ENCODE peak calls at places on chromosomes 7 and 10, in six cellular contexts. O, L, A, J, P and G are unnamed samples.

GRCh38 chr10:97683556-97684357 is 3.3 kb downstream of the AVPI1 start:
- DNase-seq in A (peak; percentile 31), J (peak; percentile 35), L (no peak), O (peak; percentile 71), P (peak; percentile 69), G (peak; percentile 59)

GRCh38 chr7:87152897-87153641 is 816 bp downstream of the DMTF1 start:
- DNase-seq in O (peak; percentile 50), A (peak; percentile 48), P (peak; percentile 60), L (peak; percentile 23), J (no peak), G (peak; percentile 48)

GRCh38 chr10:16341637-16342036 is 95.2 kb upstream of the PTER start:
- DNase-seq in J (no peak), A (no peak), L (no peak), O (no peak), P (no peak), G (no peak)

GRCh38 chr7:76149847-76150691 is 51.6 kb upstream of the SRRM3 start:
- DNase-seq in L (no peak), A (no peak), J (no peak), P (no peak), O (no peak), G (no peak)

GRCh38 chr7:24717247-24717622 is 40.0 kb downstream of the GSDME start:
- DNase-seq in A (no peak), O (no peak), J (no peak), P (peak; percentile 29), L (no peak), G (no peak)

GRCh38 chr10:2279666-2280065 is 542.3 kb upstream of the ADARB2 start:
- DNase-seq in A (no peak), L (no peak), J (no peak), P (no peak), O (no peak), G (no peak)

GRCh38 chr10:17472481-17473227 is 18.3 kb upstream of the ST8SIA6 start:
- DNase-seq in L (no peak), O (no peak), A (no peak), P (peak; percentile 53), J (no peak), G (no peak)

GRCh38 chr7:131016230-131016629 is 282.2 kb upstream of the KLF14 start:
- DNase-seq in P (peak; percentile 7), O (no peak), A (no peak), J (no peak), L (no peak), G (no peak)

GRCh38 chr7:34073676-34074075 is 168.3 kb downstream of the BMPER start:
- DNase-seq in L (no peak), J (no peak), O (no peak), A (peak; percentile 72), P (no peak), G (no peak)

GRCh38 chr7:34067406-34067805 is 162.1 kb downstream of the BMPER start:
- DNase-seq in O (no peak), L (no peak), P (no peak), A (no peak), J (no peak), G (no peak)

GRCh38 chr7:34069676-34070075 is 164.3 kb downstream of the BMPER start:
- DNase-seq in A (no peak), O (no peak), P (no peak), L (no peak), J (peak; percentile 44), G (no peak)

GRCh38 chr7:34066968-34067367 is 161.6 kb downstream of the BMPER start:
- DNase-seq in L (no peak), O (no peak), J (no peak), P (no peak), A (no peak), G (no peak)

GRCh38 chr7:34070486-34071323 is 165.4 kb downstream of the BMPER start:
- DNase-seq in A (no peak), J (peak; percentile 68), P (no peak), L (no peak), O (no peak), G (no peak)
- H3K27ac ChIP-seq in A (no peak overlapping the region), J (peak overlapping the region; percentile 17), P (no peak overlapping the region), L (no peak overlapping the region), O (no peak overlapping the region), G (no peak overlapping the region)

DNA sequence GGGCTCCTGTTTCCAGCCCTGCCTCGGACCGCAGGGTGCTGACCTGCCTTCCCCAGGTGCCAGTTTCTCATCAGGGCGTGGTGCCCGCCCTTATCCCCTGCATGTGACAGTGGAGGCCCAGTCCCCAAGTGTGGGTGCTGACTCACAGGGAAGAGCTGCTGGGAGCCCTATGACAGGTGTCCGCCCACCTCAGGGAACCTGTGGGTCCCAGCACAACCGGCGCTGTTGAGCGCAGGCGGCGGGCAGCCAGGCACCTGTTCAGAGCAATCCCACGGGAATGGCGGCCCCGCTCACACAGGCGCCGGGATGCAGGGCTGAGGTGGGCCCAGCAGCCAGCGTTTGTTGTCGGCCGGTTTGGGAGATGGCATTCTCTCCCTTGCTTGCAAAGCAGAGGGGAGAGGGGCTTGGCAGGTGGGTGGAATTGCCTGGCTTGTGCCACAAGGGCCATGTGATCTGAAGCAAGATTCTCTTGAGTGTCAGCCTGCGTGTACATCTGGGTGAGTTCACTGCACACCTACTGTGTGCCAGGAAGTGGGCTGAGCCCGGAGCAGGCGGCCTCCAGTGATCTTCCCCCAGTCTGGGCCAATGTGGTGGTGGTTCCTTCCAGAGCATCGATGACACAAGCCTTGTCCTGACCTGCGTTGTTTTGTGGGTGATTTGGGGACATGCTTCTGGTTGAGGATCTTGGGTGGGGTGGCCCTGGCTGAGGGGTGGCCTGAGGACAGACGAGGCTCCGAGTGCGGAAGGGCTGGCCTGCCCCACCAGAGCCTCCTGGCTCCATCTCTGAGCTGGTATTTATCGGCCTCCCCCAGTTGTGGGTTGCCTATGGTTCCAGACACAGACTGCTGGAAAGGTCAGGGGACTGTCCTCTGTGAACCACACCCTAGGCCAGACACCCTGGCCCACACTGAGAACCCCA is 2.4 kb downstream of the PWWP2B start:
- DNase-seq in O (peak; percentile 83), L (peak; percentile 15), P (no peak), A (peak; percentile 34), J (no peak), G (no peak)
- H3K4me1 ChIP-seq in O (peaks cover 45% of the 10 kb centered on the region), L (peaks cover 69% of the 10 kb centered on the region), P (peaks cover 3% of the 10 kb centered on the region), A (peaks cover 11% of the 10 kb centered on the region), J (peaks cover 18% of the 10 kb centered on the region), G (no peaks in the 10 kb centered on the region)

DNA sequence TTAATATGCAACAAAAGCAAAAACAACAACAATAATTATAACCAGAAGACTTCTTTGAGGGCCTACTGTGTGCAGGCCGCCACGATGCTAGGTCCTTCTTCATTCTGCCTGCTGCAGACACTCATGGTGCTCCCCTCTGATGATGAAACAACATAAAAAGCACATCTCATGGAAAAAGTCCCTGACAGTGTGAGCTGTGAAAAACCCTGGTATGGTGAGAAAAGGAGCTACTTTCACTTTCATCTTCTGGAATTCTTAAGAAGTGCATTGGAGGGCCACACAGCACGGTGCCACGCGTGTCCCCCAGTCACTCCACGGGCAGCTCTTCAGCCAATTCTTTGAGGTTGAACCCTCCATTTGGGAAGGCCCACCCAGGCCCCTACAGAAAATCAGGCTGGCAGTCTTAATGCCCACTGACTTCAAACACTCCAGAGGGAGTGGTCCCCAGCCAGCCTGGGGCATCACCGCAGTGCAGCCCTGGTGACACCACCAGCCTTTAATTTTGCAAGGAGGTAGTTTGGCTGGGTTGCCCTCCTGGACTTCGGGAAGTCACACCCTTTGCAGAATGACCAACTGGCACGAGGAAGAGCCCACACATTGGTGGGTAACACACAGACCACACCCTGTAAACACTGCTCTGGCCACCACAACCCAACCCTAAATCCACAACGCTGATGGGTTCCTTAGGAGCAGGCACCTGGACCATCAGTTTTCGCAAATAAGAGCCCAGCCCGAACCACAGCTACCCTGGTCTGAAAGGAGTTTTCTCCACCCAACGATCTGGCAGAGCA is 7.6 kb downstream of the KCNMA1 start:
- DNase-seq in P (no peak), L (no peak), J (no peak), A (no peak), O (no peak), G (no peak)
- H3K27ac ChIP-seq in P (no peak overlapping the region), L (no peak overlapping the region), J (no peak overlapping the region), A (no peak overlapping the region), O (no peak overlapping the region), G (no peak overlapping the region)

DNA sequence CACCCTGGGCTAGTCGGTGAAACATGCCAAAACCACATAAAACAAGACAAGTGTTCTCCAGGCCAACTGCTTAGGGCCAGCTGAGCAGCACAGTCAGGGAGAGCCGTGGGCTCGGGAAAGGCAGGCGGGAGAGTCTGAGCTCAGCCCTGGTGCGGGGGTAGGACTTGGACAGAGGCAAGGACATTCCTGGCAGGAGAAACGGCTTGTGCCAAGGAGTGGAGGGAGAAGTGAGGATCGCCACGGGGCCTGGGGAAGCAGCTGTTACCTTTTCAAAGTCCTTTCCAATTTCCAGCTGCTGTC is 4.2 kb downstream of the ELN start:
- DNase-seq in L (peak; percentile 50), A (peak; percentile 61), P (no peak), J (peak; percentile 87), O (no peak), G (peak; percentile 85)
- H3K4me1 ChIP-seq in L (peaks cover 76% of the 10 kb centered on the region), A (peaks cover 22% of the 10 kb centered on the region), P (peaks cover 10% of the 10 kb centered on the region), J (peaks cover 5% of the 10 kb centered on the region), O (no peaks in the 10 kb centered on the region), G (no peaks in the 10 kb centered on the region)

DNA sequence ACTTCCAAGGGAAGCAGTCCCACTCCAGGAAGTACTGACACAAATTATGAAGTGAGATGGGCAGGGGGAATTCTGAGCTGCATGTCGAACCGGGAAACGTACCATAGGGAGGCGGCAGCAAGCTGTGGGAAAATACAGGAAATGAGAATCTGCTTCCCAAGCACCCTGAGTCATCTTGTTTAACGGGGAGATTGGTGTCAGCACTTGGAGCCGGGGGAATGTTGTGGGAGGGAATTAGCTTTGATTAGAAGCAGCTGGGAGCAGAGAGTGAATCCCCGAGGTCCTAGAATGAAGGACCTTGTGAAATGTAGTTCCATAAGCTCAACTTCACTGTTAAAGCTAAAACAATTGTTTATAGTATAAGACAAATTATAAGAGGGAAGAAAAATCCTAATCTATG is 141.4 kb upstream of the PRKCQ start:
- DNase-seq in P (no peak), L (peak; percentile 41), J (peak; percentile 96), O (peak; percentile 33), A (no peak), G (no peak)
- H3K27ac ChIP-seq in P (no peak overlapping the region), L (peak overlapping the region; percentile 70), J (peak overlapping the region; percentile 93), O (peak overlapping the region; percentile 40), A (no peak overlapping the region), G (no peak overlapping the region)

GRCh38 chr10:70500812-70501301 is 22.3 kb downstream of the PALD1 start:
- DNase-seq in J (no peak), A (no peak), O (no peak), P (no peak), L (peak; percentile 55), G (no peak)

GRCh38 chr10:70500339-70500738 is 21.8 kb downstream of the PALD1 start:
- DNase-seq in L (no peak), O (no peak), P (no peak), A (no peak), J (no peak), G (no peak)

GRCh38 chr10:70505908-70506307 is 27.3 kb downstream of the PALD1 start:
- DNase-seq in J (no peak), O (no peak), L (no peak), P (no peak), A (no peak), G (no peak)

GRCh38 chr10:70502406-70502805 is 23.8 kb downstream of the PALD1 start:
- DNase-seq in A (no peak), J (peak; percentile 19), O (no peak), P (no peak), L (no peak), G (no peak)

GRCh38 chr10:70503776-70504175 is 25.2 kb downstream of the PALD1 start:
- DNase-seq in L (no peak), A (no peak), O (no peak), P (no peak), J (peak; percentile 8), G (no peak)
- H3K4me1 ChIP-seq in L (peaks cover 62% of the 10 kb centered on the region), A (peaks cover 16% of the 10 kb centered on the region), O (no peaks in the 10 kb centered on the region), P (no peaks in the 10 kb centered on the region), J (peaks cover 3% of the 10 kb centered on the region), G (peaks cover 2% of the 10 kb centered on the region)